ENCODE peak calls at places on chromosomes 3 and 15, in eight cellular contexts. K is HCT116; G is natural killer cell; Y is adrenal gland; R is endothelial cell; N is fibroblast of pulmonary artery; C is nephron progenitor cell; E is activated CD8-positive, alpha-beta T cell treated with anti-CD3 and anti-CD28 coated beads for 36 hours. B is an unnamed sample.

GRCh38 chr3:38648024-38648658 is 1.3 kb downstream of the SCN5A start:
- DNase-seq in K (no peak), G (no peak), Y (no peak), R (no peak), N (no peak), C (no peak), E (no peak), B (no peak)

GRCh38 chr15:39855400-39855799 is 64.7 kb downstream of the GPR176 start:
- DNase-seq in K (no peak), G (no peak), Y (no peak), R (no peak), N (peak), C (no peak), E (no peak), B (no peak)

GRCh38 chr3:95350066-95350465 is 1287.2 kb downstream of the NSUN3 start:
- DNase-seq in K (no peak), G (no peak), Y (no peak), R (no peak), N (no peak), C (no peak), E (no peak), B (no peak)

GRCh38 chr15:63380828-63381282 is 791 bp downstream of the CA12 start:
- DNase-seq in K (no peak), G (no peak), Y (no peak), R (no peak), N (no peak), C (no peak), E (no peak), B (no peak)

GRCh38 chr3:177694316-177694715 is 497.0 kb upstream of the TBL1XR1 start:
- DNase-seq in K (no peak), G (no peak), Y (no peak), R (no peak), N (peak), C (no peak), E (no peak), B (no peak)

GRCh38 chr3:123907720-123908119 is 23.6 kb upstream of the MYLK start:
- DNase-seq in K (no peak), G (no peak), Y (no peak), R (no peak), N (no peak), C (no peak), E (no peak), B (no peak)

GRCh38 chr3:170726976-170727661 is 141.2 kb upstream of the SLC7A14 start:
- DNase-seq in K (no peak), G (no peak), Y (no peak), R (no peak), N (peak), C (no peak), E (no peak), B (no peak)

GRCh38 chr3:52439426-52440248 is 5.3 kb downstream of the SEMA3G start:
- DNase-seq in K (no peak), G (no peak), Y (peak), R (no peak), N (no peak), C (no peak), E (no peak), B (no peak)

GRCh38 chr15:92159481-92159880 is 234.2 kb upstream of the ST8SIA2 start:
- DNase-seq in K (no peak), G (no peak), Y (no peak), R (no peak), N (no peak), C (no peak), E (no peak), B (no peak)

GRCh38 chr15:91942676-91943417 is 89.3 kb downstream of the SLCO3A1 start:
- DNase-seq in K (peak), G (peak), Y (peak), R (no peak), N (peak), C (peak), E (peak), B (no peak)

GRCh38 chr3:32166654-32167053 is 60.2 kb downstream of the GPD1L start:
- DNase-seq in K (no peak), G (no peak), Y (no peak), R (no peak), N (no peak), C (no peak), E (no peak), B (no peak)

GRCh38 chr3:53941174-53941573 is 49.5 kb upstream of the SELENOK start:
- DNase-seq in K (no peak), G (no peak), Y (no peak), R (no peak), N (peak), C (no peak), E (no peak), B (no peak)

GRCh38 chr3:113736548-113737089 is 9.4 kb downstream of the NAA50 start:
- DNase-seq in K (peak), G (no peak), Y (peak), R (peak), N (peak), C (no peak), E (peak), B (no peak)

GRCh38 chr3:7978104-7978457 is 523.5 kb upstream of the LMCD1 start:
- DNase-seq in K (no peak), G (no peak), Y (no peak), R (no peak), N (no peak), C (no peak), E (no peak), B (no peak)

GRCh38 chr3:66477846-66478245 is 23.0 kb downstream of the LRIG1 start:
- DNase-seq in K (no peak), G (no peak), Y (no peak), R (no peak), N (no peak), C (no peak), E (no peak), B (no peak)

GRCh38 chr3:190514163-190515153 is 573 bp downstream of the IL1RAP start:
- DNase-seq in K (no peak), G (peak), Y (peak), R (peak), N (peak), C (peak), E (peak), B (peak)

GRCh38 chr3:129068291-129068886 is 7.8 kb downstream of the GP9 start:
- DNase-seq in K (no peak), G (no peak), Y (no peak), R (no peak), N (peak), C (no peak), E (peak), B (no peak)

GRCh38 chr3:11602441-11602840 is 41.3 kb downstream of the VGLL4 start:
- DNase-seq in K (no peak), G (no peak), Y (no peak), R (no peak), N (no peak), C (no peak), E (no peak), B (no peak)

GRCh38 chr3:11602886-11603285 is 40.8 kb downstream of the VGLL4 start:
- DNase-seq in K (no peak), G (no peak), Y (no peak), R (no peak), N (no peak), C (no peak), E (no peak), B (no peak)

GRCh38 chr3:11601446-11602241 is 42.1 kb downstream of the VGLL4 start:
- DNase-seq in K (no peak), G (no peak), Y (no peak), R (no peak), N (peak), C (peak), E (peak), B (no peak)

GRCh38 chr3:11603628-11604027 is 40.1 kb downstream of the VGLL4 start:
- DNase-seq in K (no peak), G (no peak), Y (no peak), R (no peak), N (peak), C (no peak), E (no peak), B (no peak)

DNA sequence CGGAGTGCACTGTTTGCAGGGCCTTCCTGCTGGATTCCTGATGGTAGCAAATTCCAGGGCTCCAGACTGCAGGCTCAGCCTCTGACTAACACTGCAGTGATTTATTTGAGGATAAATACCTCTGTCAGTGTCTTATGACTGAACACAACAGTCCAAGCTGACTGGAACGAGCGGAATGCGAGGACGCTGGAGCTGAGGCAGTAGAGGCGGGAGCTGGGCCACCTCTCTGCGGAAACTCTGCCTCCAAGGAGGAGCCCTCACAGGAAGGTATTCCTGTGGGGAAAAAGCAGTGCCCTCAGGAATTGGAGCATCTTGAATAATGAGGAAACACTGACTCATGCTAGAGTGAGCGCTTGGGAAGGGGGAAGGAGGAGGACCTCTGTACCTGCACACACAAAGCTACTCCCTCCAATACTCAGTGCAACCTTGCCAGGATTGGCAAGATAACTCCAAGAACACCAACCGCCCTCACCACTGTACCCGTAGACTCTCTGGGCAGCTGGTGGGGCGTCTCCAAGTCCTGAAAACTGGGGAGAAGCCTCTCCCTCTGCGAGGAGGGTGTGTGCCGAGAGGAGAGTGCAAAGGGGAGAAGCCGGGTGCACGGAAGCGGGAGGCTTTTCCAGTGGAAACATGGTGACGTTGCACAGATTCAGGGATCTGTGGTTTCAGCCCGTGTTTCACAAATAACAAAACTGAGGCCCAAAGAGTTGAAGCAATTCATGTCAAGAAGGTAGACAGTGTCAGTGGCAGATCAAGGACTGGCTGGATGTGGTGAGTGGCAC is 43.0 kb downstream of the VGLL4 start:
- DNase-seq in K (peak), G (no peak), Y (peak), R (peak), N (peak), C (peak), E (no peak), B (peak)
- TF ChIP-seq CTCF in K (no peak), G (no peak), Y (no peak), R (no peak), N (no peak), C (no peak), E (no peak), B (no peak)

GRCh38 chr3:174440350-174440716 is 418.8 kb upstream of the NAALADL2 start:
- DNase-seq in K (no peak), G (no peak), Y (no peak), R (peak), N (peak), C (no peak), E (no peak), B (no peak)

GRCh38 chr3:174439621-174440349 is 419.3 kb upstream of the NAALADL2 start:
- DNase-seq in K (peak), G (no peak), Y (no peak), R (peak), N (peak), C (no peak), E (no peak), B (no peak)

GRCh38 chr3:174441588-174442316 is 417.4 kb upstream of the NAALADL2 start:
- DNase-seq in K (no peak), G (no peak), Y (no peak), R (no peak), N (peak), C (no peak), E (no peak), B (no peak)

GRCh38 chr3:174442317-174442682 is 416.8 kb upstream of the NAALADL2 start:
- DNase-seq in K (no peak), G (no peak), Y (no peak), R (no peak), N (no peak), C (no peak), E (no peak), B (no peak)

GRCh38 chr3:174440741-174441587 is 418.2 kb upstream of the NAALADL2 start:
- DNase-seq in K (peak), G (peak), Y (peak), R (peak), N (peak), C (peak), E (peak), B (peak)
- TF ChIP-seq CTCF in K (no peak), G (no peak), Y (no peak), R (no peak), N (no peak), C (no peak), E (no peak), B (no peak)

GRCh38 chr15:80419546-80419945 is 15.4 kb downstream of the ARNT2 start:
- DNase-seq in K (no peak), G (no peak), Y (no peak), R (no peak), N (no peak), C (no peak), E (no peak), B (no peak)

GRCh38 chr15:80415331-80415730 is 11.1 kb downstream of the ARNT2 start:
- DNase-seq in K (no peak), G (no peak), Y (no peak), R (no peak), N (no peak), C (no peak), E (no peak), B (no peak)

GRCh38 chr15:80420658-80421057 is 16.5 kb downstream of the ARNT2 start:
- DNase-seq in K (no peak), G (no peak), Y (no peak), R (no peak), N (no peak), C (no peak), E (no peak), B (no peak)

GRCh38 chr15:80416702-80417101 is 12.5 kb downstream of the ARNT2 start:
- DNase-seq in K (no peak), G (no peak), Y (no peak), R (no peak), N (no peak), C (no peak), E (no peak), B (no peak)

GRCh38 chr15:80418892-80419537 is 14.8 kb downstream of the ARNT2 start:
- DNase-seq in K (peak), G (no peak), Y (peak), R (peak), N (peak), C (peak), E (peak), B (no peak)
- TF ChIP-seq CTCF in K (peak), G (no peak), Y (peak), R (peak), N (peak), C (peak), E (peak), B (peak)

GRCh38 chr15:36880913-36881290 is 219.4 kb downstream of the MEIS2 start:
- DNase-seq in K (no peak), G (no peak), Y (no peak), R (no peak), N (no peak), C (no peak), E (no peak), B (no peak)

GRCh38 chr15:36878745-36879262 is 221.5 kb downstream of the MEIS2 start:
- DNase-seq in K (no peak), G (no peak), Y (no peak), R (no peak), N (no peak), C (no peak), E (no peak), B (no peak)

GRCh38 chr15:36882487-36883108 is 217.8 kb downstream of the MEIS2 start:
- DNase-seq in K (no peak), G (no peak), Y (no peak), R (no peak), N (no peak), C (peak), E (no peak), B (no peak)

GRCh38 chr15:36879568-36880225 is 220.7 kb downstream of the MEIS2 start:
- DNase-seq in K (no peak), G (no peak), Y (no peak), R (no peak), N (no peak), C (peak), E (no peak), B (no peak)

DNA sequence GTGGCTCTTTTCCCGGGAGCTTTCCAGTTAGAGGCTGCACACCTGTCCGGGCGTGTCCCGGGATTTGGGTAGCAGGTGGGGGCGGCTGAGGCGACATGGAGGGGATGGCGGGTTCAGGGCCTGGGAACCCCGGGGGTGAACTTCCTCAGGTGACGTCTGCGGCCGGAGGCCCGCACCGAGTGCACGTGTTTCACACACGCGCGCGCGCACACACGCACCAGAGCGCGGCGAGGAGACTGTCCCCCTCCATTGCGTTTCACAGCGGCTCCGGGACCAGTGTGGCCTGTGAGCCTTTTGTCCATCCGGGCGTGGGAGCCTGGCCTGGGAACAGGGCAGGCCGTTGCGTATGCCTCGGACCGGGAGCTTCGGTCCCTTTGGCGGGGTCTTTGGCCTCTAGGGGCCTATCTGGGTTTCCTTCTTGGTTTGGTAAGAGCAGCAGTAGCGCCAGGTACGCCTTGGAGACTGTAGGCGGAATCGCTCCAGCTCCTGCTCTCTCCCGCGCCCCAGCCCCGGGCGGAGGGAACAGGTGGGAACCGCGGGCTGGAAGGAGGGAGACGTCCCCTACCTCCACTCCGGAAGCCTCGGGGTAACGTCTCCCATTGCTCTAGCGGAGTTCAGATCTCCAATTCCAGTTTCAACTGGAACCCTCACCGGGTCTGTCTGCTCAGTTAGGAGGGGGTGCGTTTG is 220.0 kb downstream of the MEIS2 start:
- DNase-seq in K (no peak), G (no peak), Y (no peak), R (no peak), N (no peak), C (peak), E (no peak), B (no peak)
- TF ChIP-seq CTCF in K (no peak), G (no peak), Y (no peak), R (no peak), N (no peak), C (no peak), E (no peak), B (peak)

GRCh38 chr3:157056035-157056434 is 103.9 kb downstream of the CCNL1 start:
- DNase-seq in K (no peak), G (no peak), Y (no peak), R (no peak), N (no peak), C (no peak), E (no peak), B (no peak)

GRCh38 chr3:157059181-157059580 is 100.8 kb downstream of the CCNL1 start:
- DNase-seq in K (no peak), G (no peak), Y (no peak), R (no peak), N (no peak), C (no peak), E (no peak), B (no peak)

GRCh38 chr3:157058392-157059071 is 101.4 kb downstream of the CCNL1 start:
- DNase-seq in K (no peak), G (no peak), Y (no peak), R (no peak), N (no peak), C (no peak), E (no peak), B (no peak)

GRCh38 chr3:157061271-157061670 is 98.7 kb downstream of the CCNL1 start:
- DNase-seq in K (no peak), G (no peak), Y (no peak), R (no peak), N (no peak), C (no peak), E (no peak), B (no peak)

GRCh38 chr3:157059661-157060060 is 100.3 kb downstream of the CCNL1 start:
- DNase-seq in K (no peak), G (no peak), Y (no peak), R (no peak), N (no peak), C (no peak), E (no peak), B (no peak)
- TF ChIP-seq CTCF in K (no peak), G (no peak), Y (no peak), R (no peak), N (no peak), C (no peak), E (no peak), B (no peak)

GRCh38 chr3:78029775-78030174 is 989.9 kb downstream of the ROBO2 start:
- DNase-seq in K (no peak), G (no peak), Y (no peak), R (no peak), N (no peak), C (peak), E (no peak), B (no peak)
- TF ChIP-seq CTCF in K (no peak), G (no peak), Y (no peak), R (no peak), N (no peak), C (no peak), E (no peak), B (no peak)

DNA sequence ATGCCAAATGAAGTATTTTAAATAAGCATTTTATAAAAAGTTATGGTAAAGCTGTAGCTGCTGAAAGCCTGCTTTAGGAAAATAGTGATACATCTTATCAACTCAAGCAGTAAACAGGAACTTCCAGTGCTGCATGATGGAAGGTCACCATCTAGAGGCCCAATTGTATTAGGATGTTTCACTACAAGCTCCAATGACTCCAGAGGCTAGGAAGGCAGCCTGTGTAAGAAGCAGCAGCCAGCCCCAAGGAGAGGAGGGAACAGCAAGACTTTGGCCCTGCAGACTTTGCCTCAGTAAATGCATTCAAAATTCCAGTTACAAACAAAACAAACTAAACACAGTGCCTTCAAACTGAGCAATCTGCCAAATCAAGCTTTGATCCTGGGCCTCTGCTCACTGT is 32.1 kb downstream of the ILDR1 start:
- DNase-seq in K (no peak), G (no peak), Y (peak), R (no peak), N (peak), C (no peak), E (no peak), B (no peak)
- TF ChIP-seq CTCF in K (no peak), G (no peak), Y (no peak), R (no peak), N (no peak), C (no peak), E (no peak), B (no peak)